ENCODE peak calls at places on chromosomes 12 and 14, in five cellular contexts. T is GM12878, H is GM23338, W is HepG2, Z is K562. X is an unnamed sample. For H3K4me1, the result is how much of the 10 kb centered on the place peaks cover.

GRCh38 chr12:31368666-31369361 is 42.9 kb upstream of the SINHCAF start:
- DNase-seq in H (peak), W (no peak), Z (no peak), T (no peak), X (no peak)

GRCh38 chr14:75941030-75941429 is 40.8 kb downstream of the TGFB3 start:
- DNase-seq in T (no peak), W (no peak), Z (no peak), H (no peak), X (no peak)

GRCh38 chr12:53231859-53232640 is at the start of gene RARG:
- DNase-seq in Z (peak), W (no peak), H (peak), T (no peak), X (peak)

GRCh38 chr12:60172696-60173095 is 576.9 kb downstream of the SLC16A7 start:
- DNase-seq in H (no peak), T (no peak), W (no peak), Z (no peak), X (no peak)

GRCh38 chr12:76080017-76080728 is 4.3 kb downstream of the NAP1L1 start:
- DNase-seq in T (no peak), W (peak), H (no peak), Z (no peak), X (no peak)

GRCh38 chr12:78885466-78885865 is 20.9 kb downstream of the SYT1 start:
- DNase-seq in Z (no peak), W (no peak), T (no peak), H (peak), X (no peak)

GRCh38 chr12:53232641-53233538 is 881 bp upstream of the RARG start:
- DNase-seq in H (peak), Z (peak), W (no peak), T (no peak), X (peak)

GRCh38 chr14:55071870-55072640 is 20.6 kb downstream of the MAPK1IP1L start:
- DNase-seq in W (no peak), Z (no peak), T (peak), H (no peak), X (peak)

GRCh38 chr12:414841-415240 is 13.4 kb downstream of the CCDC77 start:
- DNase-seq in H (no peak), T (no peak), W (no peak), Z (no peak), X (no peak)

GRCh38 chr14:81981311-81981675 is 447.6 kb upstream of the SEL1L start:
- DNase-seq in T (no peak), W (no peak), H (no peak), Z (no peak), X (no peak)

GRCh38 chr14:24095196-24096068 is 1.3 kb downstream of the PCK2 start:
- DNase-seq in Z (peak), W (peak), T (peak), H (peak), X (no peak)

GRCh38 chr12:105212431-105212830 is 23.5 kb downstream of the APPL2 start:
- DNase-seq in Z (no peak), H (no peak), T (no peak), W (no peak), X (no peak)

GRCh38 chr14:22839159-22839779 is 2.9 kb downstream of the MMP14 start:
- DNase-seq in W (no peak), Z (no peak), H (no peak), T (no peak), X (no peak)

GRCh38 chr12:6461401-6462233 is 8.9 kb downstream of the VAMP1 start:
- DNase-seq in T (peak), H (no peak), Z (no peak), W (no peak), X (no peak)

GRCh38 chr12:49943663-49943945 is 6.9 kb upstream of the AQP2 start:
- DNase-seq in T (no peak), Z (no peak), H (no peak), W (no peak), X (no peak)

GRCh38 chr12:80032967-80033366 is 66.4 kb upstream of the OTOGL start:
- DNase-seq in H (no peak), Z (no peak), T (no peak), W (no peak), X (no peak)

GRCh38 chr12:92457458-92458195 is 245.2 kb upstream of the PLEKHG7 start:
- DNase-seq in H (no peak), T (no peak), Z (no peak), W (no peak), X (no peak)

GRCh38 chr14:60327447-60328331 is 78.7 kb downstream of the PPM1A start:
- DNase-seq in W (no peak), H (peak), Z (no peak), T (peak), X (no peak)

GRCh38 chr12:7981446-7981845 is 45.5 kb upstream of the SLC2A3 start:
- DNase-seq in H (no peak), Z (no peak), T (no peak), W (no peak), X (no peak)

GRCh38 chr14:104681689-104682074 is 7.7 kb upstream of the INF2 start:
- DNase-seq in T (no peak), H (peak), Z (no peak), W (peak), X (peak)

GRCh38 chr12:121494093-121494787 is 86.6 kb downstream of the KDM2B start:
- DNase-seq in T (no peak), W (no peak), Z (peak), H (peak), X (peak)

GRCh38 chr14:71610149-71610548 is 322.1 kb upstream of the RGS6 start:
- DNase-seq in T (no peak), Z (no peak), H (no peak), W (no peak), X (no peak)

GRCh38 chr14:93977790-93978581 is 1.6 kb upstream of the ASB2 start:
- DNase-seq in W (no peak), H (no peak), T (peak), Z (no peak), X (no peak)

GRCh38 chr12:104342635-104343249 is 39.2 kb downstream of the EID3 start:
- DNase-seq in W (no peak), H (no peak), Z (no peak), T (no peak), X (no peak)

GRCh38 chr12:52338241-52338960 is 17.2 kb upstream of the KRT83 start:
- DNase-seq in W (no peak), T (no peak), H (no peak), Z (no peak), X (no peak)

GRCh38 chr14:95174184-95174804 is 17.0 kb upstream of the DICER1 start:
- DNase-seq in W (no peak), H (no peak), Z (no peak), T (no peak), X (no peak)

GRCh38 chr12:57214398-57214781 is 2.2 kb upstream of the NXPH4 start:
- DNase-seq in Z (peak), W (peak), T (no peak), H (peak), X (peak)

GRCh38 chr12:107027304-107028053 is 40.5 kb upstream of the MTERF2 start:
- DNase-seq in Z (no peak), W (peak), T (no peak), H (no peak), X (peak)

GRCh38 chr12:111428728-111429175 is 23.0 kb downstream of the SH2B3 start:
- DNase-seq in H (no peak), T (no peak), W (no peak), Z (no peak), X (no peak)

GRCh38 chr14:105632010-105632409 is 105.6 kb downstream of the TMEM121 start:
- DNase-seq in W (no peak), T (no peak), H (no peak), Z (no peak), X (no peak)

GRCh38 chr12:11814362-11814761 is 164.9 kb downstream of the ETV6 start:
- DNase-seq in W (peak), H (no peak), Z (no peak), T (no peak), X (no peak)

GRCh38 chr12:65923228-65923627 is 98.9 kb downstream of the HMGA2 start:
- DNase-seq in W (no peak), T (no peak), H (no peak), Z (no peak), X (no peak)

DNA sequence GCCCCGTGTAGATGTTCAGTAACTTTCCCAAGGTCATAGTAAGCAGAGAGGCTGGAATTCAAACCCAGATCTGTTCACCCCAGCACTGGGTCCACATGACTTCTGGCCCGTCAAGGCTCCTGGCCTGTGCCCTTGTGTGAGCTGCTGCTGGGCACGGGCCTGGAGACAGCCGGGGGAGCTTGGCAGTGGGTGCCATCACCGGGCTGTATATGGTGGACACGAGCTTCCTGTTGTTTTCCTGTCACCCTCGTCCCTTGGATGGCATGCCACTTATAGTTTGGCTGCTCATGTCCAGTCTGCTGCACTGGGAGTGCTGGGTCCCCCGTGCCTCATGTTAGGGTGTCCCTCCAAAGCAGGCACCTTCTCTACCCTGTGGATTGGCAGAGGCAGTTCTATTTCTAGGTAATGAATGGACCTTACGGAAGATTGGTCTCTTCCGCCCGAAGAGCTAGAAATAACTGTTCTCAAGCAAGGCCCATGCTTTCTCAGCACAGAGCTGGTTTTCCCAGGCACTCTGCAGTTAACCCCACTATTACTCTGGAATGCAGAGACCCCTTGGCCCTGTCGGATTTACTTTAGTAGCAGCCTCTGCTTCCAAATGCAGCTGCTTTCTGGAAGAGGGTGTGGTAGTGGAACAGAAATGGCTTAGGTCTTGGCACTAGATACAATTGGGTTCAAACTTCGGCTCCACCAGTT is 44.3 kb downstream of the ELK3 start:
- DNase-seq in W (no peak), H (no peak), T (no peak), Z (no peak), X (no peak)
- H3K4me1 ChIP-seq in W (under half), H (under half), T (under half), Z (under half), X (under half)

GRCh38 chr14:91243098-91243483 is 1.4 kb downstream of the GPR68 start:
- DNase-seq in Z (no peak), H (no peak), T (no peak), W (no peak), X (no peak)

GRCh38 chr14:91244501-91244901 is at the start of gene GPR68:
- DNase-seq in T (no peak), W (no peak), Z (no peak), H (peak), X (no peak)

GRCh38 chr14:91242635-91243034 is 1.9 kb downstream of the GPR68 start:
- DNase-seq in H (no peak), W (no peak), T (no peak), Z (no peak), X (no peak)

GRCh38 chr14:91245029-91245428 is 525 bp upstream of the GPR68 start:
- DNase-seq in W (no peak), T (no peak), H (no peak), Z (no peak), X (no peak)

DNA sequence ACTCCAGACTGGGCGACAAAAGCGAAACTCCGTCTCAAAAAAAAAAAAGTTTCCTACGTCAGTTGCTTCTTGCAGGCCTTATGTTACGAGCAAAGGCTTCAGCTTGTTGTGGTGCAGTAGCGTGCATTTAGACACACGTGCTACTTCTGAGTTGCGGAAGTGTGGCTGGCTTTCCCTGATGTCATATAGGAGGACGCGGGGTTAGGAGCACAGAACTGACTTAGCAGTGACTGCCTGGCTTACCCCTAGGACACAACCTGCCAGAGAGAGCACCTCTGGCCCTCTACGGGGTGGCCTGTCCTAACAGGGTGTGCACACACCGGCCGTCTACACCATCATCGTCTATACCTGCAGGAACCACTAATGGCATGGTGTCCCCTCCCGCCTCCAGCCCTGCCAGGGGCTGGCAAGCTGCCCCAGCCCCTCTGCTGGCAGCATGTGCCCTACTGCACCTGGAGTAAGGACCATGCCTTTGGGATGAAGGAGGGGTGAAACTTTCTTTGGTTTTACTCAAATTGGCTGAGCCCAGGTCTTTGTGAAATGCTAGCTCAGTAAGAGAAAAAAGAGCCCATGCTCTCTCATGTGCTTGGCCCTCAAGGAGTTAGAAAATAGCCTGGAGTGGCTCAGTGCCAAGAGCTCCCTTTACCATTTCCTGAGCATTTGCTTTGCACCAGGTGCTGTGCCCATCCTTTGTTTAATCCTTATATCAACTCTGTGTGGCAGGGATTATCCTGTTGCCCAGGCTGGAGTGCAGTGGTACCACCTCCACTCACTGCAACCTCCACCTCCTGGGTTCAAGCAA is 1.7 kb upstream of the GPR68 start:
- DNase-seq in Z (no peak), W (no peak), T (no peak), H (no peak), X (no peak)
- TF ChIP-seq JUNB in Z (no peak), W (no peak), T (no peak), H (no peak), X (no peak)

GRCh38 chr14:44961730-44962572 is at the start of the genes KLHL28 and TOGARAM1:
- DNase-seq in H (peak), T (peak), W (peak), Z (peak), X (peak)
- H3K4me1 ChIP-seq in H (under half), T (under half), W (under half), Z (under half), X (under half)

GRCh38 chr14:37988472-37988871 is 219.2 kb upstream of the SSTR1 start:
- DNase-seq in Z (no peak), W (no peak), H (no peak), T (no peak), X (no peak)

GRCh38 chr14:37991027-37991426 is 216.7 kb upstream of the SSTR1 start:
- DNase-seq in W (no peak), Z (no peak), T (no peak), H (peak), X (no peak)

GRCh38 chr14:37985826-37986470 is 221.8 kb upstream of the SSTR1 start:
- DNase-seq in T (no peak), Z (peak), W (peak), H (peak), X (no peak)
- TF ChIP-seq JUNB in T (no peak), Z (no peak), W (no peak), H (no peak), X (no peak)

DNA sequence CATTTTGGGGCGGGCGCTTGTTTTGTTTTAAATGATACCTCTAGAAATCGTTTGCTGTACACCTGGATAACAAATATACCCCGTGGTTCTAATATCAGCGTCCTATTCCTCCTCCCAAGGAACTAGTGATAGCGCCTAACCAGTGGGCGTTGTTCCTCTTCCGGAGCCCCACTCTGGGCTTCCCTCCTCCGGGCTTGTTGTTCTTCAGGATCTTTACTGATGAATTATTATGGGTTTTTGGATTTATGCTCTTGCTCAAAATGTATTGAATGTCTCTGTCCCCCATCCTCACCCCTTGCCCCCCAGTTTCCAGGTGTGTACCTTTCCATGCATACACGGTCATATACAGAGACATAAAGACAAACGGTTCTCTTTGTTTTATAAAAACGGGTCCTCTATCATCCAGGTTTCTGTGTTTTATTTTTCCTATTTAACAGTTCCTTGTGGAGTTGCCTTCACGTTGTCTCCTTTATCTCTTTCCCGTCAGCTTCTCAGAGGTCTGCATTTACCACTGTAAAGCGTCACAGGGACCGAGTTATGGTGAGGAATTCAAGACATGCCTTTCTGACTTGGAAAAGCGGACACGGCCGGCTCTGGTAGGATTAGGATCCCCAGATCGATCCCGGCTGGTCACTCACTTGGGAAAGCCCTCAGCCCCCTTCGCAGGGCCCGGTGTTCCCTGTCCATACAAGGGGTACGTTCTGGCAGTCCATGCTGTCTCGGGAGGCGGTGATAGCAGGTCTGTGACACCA is 655 bp upstream of the PLEKHG3 start:
- DNase-seq in W (no peak), Z (no peak), H (peak), T (no peak), X (no peak)
- H3K4me1 ChIP-seq in W (half or more), Z (under half), H (half or more), T (under half), X (half or more)

GRCh38 chr12:28497889-28498411 is 307.7 kb downstream of the CCDC91 start:
- DNase-seq in W (no peak), H (no peak), Z (no peak), T (peak), X (peak)
- TF ChIP-seq JUNB in W (no peak), H (no peak), Z (no peak), T (peak), X (no peak)

DNA sequence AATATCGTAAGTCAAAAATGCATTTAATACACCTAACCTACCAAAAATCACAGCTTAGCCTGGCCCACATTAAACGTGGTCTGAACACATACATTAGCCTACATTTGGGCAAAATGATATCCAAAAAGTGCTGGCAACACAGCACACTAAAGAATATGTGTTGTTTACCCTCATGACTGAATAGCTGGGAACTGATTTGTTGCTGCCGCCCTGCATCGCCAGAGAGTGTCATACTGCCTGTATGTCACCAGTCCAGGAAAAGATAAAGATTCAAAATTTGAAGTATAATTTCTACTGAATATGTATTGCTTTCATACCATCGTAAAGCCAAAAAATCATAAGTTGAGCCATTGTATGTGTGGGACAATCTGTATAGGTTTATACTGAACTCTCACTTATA is 157.8 kb downstream of the NUBPL start:
- DNase-seq in Z (no peak), H (no peak), T (no peak), W (no peak), X (no peak)
- H3K4me1 ChIP-seq in Z (under half), H (under half), T (under half), W (under half), X (under half)